ENCODE peak calls at places on chromosomes 16 and 17, in five cellular contexts. One of them, this sample, is unnamed.

GRCh38 chr16:88907768-88908167 is 41.3 kb upstream of the PABPN1L start:
- DNase-seq in GM12878: no peak
- DNase-seq in HepG2: no peak
- DNase-seq in K562: no peak
- DNase-seq in HEK293T: no peak
- DNase-seq in this sample: no peak

GRCh38 chr17:31488264-31488981 is 96.9 kb downstream of the RAB11FIP4 start:
- DNase-seq in HEK293T: no peak
- DNase-seq in GM12878: no peak
- DNase-seq in HepG2: no peak
- DNase-seq in K562: no peak
- DNase-seq in this sample: peak; percentile 68

GRCh38 chr16:55056585-55057520 is 126.2 kb downstream of the IRX5 start:
- DNase-seq in HEK293T: peak; percentile 47
- DNase-seq in GM12878: no peak
- DNase-seq in HepG2: no peak
- DNase-seq in K562: no peak
- DNase-seq in this sample: peak; percentile 87

GRCh38 chr17:81025065-81025751 is 9.7 kb upstream of the BAIAP2 start:
- DNase-seq in HepG2: no peak
- DNase-seq in GM12878: no peak
- DNase-seq in K562: no peak
- DNase-seq in HEK293T: no peak
- DNase-seq in this sample: no peak

GRCh38 chr17:17235212-17236174 is 1.5 kb downstream of the FLCN start:
- DNase-seq in HepG2: peak; percentile 22
- DNase-seq in HEK293T: peak; percentile 23
- DNase-seq in GM12878: no peak
- DNase-seq in K562: no peak
- DNase-seq in this sample: no peak

GRCh38 chr16:49857423-49858181 is 1.7 kb upstream of the ZNF423 start:
- DNase-seq in GM12878: no peak
- DNase-seq in HepG2: peak; percentile 32
- DNase-seq in HEK293T: peak; percentile 88
- DNase-seq in K562: peak; percentile 86
- DNase-seq in this sample: peak; percentile 86

GRCh38 chr16:66740533-66740932 is 10.9 kb downstream of the DYNC1LI2 start:
- DNase-seq in K562: peak; percentile 61
- DNase-seq in GM12878: no peak
- DNase-seq in HepG2: no peak
- DNase-seq in HEK293T: no peak
- DNase-seq in this sample: no peak

GRCh38 chr16:11379420-11379819 is 34.2 kb downstream of the RMI2 start:
- DNase-seq in HepG2: no peak
- DNase-seq in HEK293T: no peak
- DNase-seq in K562: no peak
- DNase-seq in GM12878: peak; percentile 71
- DNase-seq in this sample: no peak

GRCh38 chr17:2964028-2964356 is 99.4 kb downstream of the OR1D5 start:
- DNase-seq in K562: no peak
- DNase-seq in HEK293T: no peak
- DNase-seq in GM12878: no peak
- DNase-seq in HepG2: no peak
- DNase-seq in this sample: no peak

GRCh38 chr16:3935921-3936320 is 55.4 kb upstream of the CREBBP start:
- DNase-seq in K562: no peak
- DNase-seq in HEK293T: no peak
- DNase-seq in HepG2: no peak
- DNase-seq in GM12878: no peak
- DNase-seq in this sample: no peak

GRCh38 chr17:72588961-72589360 is 468.1 kb downstream of the SOX9 start:
- DNase-seq in HepG2: peak; percentile 67
- DNase-seq in HEK293T: no peak
- DNase-seq in GM12878: no peak
- DNase-seq in K562: no peak
- DNase-seq in this sample: no peak

GRCh38 chr16:87924041-87924851 is 12.1 kb downstream of the CA5A start:
- DNase-seq in GM12878: peak; percentile 16
- DNase-seq in HepG2: no peak
- DNase-seq in K562: no peak
- DNase-seq in HEK293T: no peak
- DNase-seq in this sample: no peak

GRCh38 chr17:9360610-9361571 is 214.7 kb downstream of the STX8 start:
- DNase-seq in HEK293T: no peak
- DNase-seq in HepG2: peak; percentile 90
- DNase-seq in GM12878: no peak
- DNase-seq in K562: no peak
- DNase-seq in this sample: no peak

GRCh38 chr17:49381033-49381432 is 19.0 kb upstream of the ZNF652 start:
- DNase-seq in HepG2: no peak
- DNase-seq in HEK293T: no peak
- DNase-seq in K562: no peak
- DNase-seq in GM12878: no peak
- DNase-seq in this sample: no peak

GRCh38 chr17:13583996-13584700 is 17.6 kb downstream of the HS3ST3A1 start:
- DNase-seq in K562: no peak
- DNase-seq in HEK293T: no peak
- DNase-seq in GM12878: no peak
- DNase-seq in HepG2: no peak
- DNase-seq in this sample: no peak

GRCh38 chr17:61409301-61410099 is 9.9 kb downstream of the TBX2 start:
- DNase-seq in HEK293T: peak; percentile 47
- DNase-seq in K562: peak; percentile 83
- DNase-seq in GM12878: no peak
- DNase-seq in HepG2: no peak
- DNase-seq in this sample: peak; percentile 73

GRCh38 chr17:27353469-27354050 is 59.6 kb downstream of the WSB1 start:
- DNase-seq in GM12878: peak; percentile 42
- DNase-seq in HEK293T: peak; percentile 89
- DNase-seq in K562: peak; percentile 97
- DNase-seq in HepG2: peak; percentile 87
- DNase-seq in this sample: peak; percentile 99

GRCh38 chr16:23836078-23836403 is 258 bp downstream of the PRKCB start:
- DNase-seq in HepG2: no peak
- DNase-seq in K562: no peak
- DNase-seq in HEK293T: no peak
- DNase-seq in GM12878: no peak
- DNase-seq in this sample: no peak

GRCh38 chr16:89744813-89745212 is 23.5 kb downstream of the ZNF276 start:
- DNase-seq in K562: no peak
- DNase-seq in GM12878: no peak
- DNase-seq in HEK293T: no peak
- DNase-seq in HepG2: no peak
- DNase-seq in this sample: no peak

GRCh38 chr17:49358638-49359247 is 3.3 kb downstream of the ZNF652 start:
- DNase-seq in HepG2: no peak
- DNase-seq in GM12878: peak; percentile 75
- DNase-seq in HEK293T: no peak
- DNase-seq in K562: no peak
- DNase-seq in this sample: no peak

DNA sequence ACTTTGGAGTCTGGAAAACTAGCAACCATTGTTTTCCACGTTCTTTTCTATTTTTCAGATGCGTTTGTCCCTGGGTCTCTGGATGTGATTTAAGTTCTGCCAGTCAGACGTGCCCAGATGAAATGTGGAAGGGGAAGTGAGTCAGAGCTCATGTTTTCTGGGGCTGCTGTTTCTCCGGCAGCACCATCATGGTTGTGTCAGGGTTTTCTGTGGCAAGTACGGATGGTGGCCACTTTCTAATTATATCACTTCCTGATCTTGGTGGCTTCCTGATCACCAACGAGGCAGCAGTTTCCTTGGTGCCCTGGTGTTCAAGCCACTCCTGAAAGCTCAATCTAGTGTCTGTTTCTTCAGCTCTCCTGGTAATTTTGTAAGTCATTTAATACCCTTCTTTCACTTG is 31.4 kb upstream of the PMFBP1 start:
- DNase-seq in HEK293T: no peak
- DNase-seq in HepG2: no peak
- DNase-seq in K562: no peak
- DNase-seq in GM12878: peak; percentile 49
- DNase-seq in this sample: no peak
- TF ChIP-seq FOXM1 in HEK293T: no peak
- TF ChIP-seq FOXM1 in HepG2: no peak
- TF ChIP-seq FOXM1 in K562: no peak
- TF ChIP-seq FOXM1 in GM12878: no peak
- TF ChIP-seq FOXM1 in this sample: no peak

DNA sequence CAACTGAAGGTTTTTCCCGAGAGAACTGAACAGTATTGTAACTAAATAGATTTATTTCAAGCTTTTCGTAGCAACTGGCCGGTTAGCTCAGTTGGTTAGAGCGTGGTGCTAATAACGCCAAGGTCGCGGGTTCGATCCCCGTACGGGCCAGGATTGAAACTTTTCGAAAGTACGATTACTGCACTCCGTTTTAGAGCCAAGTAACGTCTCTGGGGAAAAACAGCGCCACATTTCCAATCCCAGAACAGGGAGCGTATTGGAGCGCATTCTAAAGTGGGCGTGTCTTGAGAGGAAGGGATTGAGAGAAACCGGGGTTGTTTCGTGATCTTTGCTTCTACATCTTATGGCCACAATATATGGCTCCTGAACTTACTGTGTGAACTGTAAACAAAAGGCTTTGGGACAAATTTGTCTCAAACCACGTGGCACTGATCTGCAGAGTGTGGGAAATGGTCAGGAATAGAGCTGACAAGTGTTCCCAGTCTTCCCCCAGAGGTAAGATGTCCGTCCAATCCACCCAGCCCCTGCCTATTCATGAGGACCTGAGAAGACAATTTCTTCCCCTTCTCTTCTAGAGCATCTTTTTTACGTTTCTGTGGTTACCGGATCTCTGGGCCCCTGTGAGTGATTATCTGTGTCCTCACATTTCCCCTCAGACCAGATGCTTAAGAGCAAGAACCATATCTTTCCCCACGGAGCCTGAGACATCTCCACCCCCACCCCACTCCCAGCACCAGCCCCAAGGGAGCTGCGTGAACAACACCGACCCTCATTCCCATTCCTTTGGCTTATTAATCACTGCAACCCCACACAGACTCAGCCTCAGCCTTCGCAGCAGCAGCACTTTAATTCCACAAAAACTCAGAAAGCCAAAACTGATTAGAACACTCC is 2.2 kb downstream of the BORCS6 start:
- DNase-seq in K562: peak; percentile 77
- DNase-seq in HEK293T: peak; percentile 75
- DNase-seq in GM12878: peak; percentile 97
- DNase-seq in HepG2: peak; percentile 99
- DNase-seq in this sample: peak; percentile 79
- TF ChIP-seq FOXM1 in K562: peak; percentile 85
- TF ChIP-seq FOXM1 in HEK293T: no peak
- TF ChIP-seq FOXM1 in GM12878: peak; percentile 79
- TF ChIP-seq FOXM1 in HepG2: no peak
- TF ChIP-seq FOXM1 in this sample: no peak

GRCh38 chr16:78105517-78105916 is 6.1 kb downstream of the WWOX start:
- DNase-seq in K562: no peak
- DNase-seq in GM12878: no peak
- DNase-seq in HEK293T: no peak
- DNase-seq in HepG2: no peak
- DNase-seq in this sample: no peak

GRCh38 chr16:78102122-78102660 is 2.7 kb downstream of the WWOX start:
- DNase-seq in K562: no peak
- DNase-seq in HEK293T: no peak
- DNase-seq in GM12878: no peak
- DNase-seq in HepG2: no peak
- DNase-seq in this sample: no peak

GRCh38 chr16:78102865-78103264 is 3.4 kb downstream of the WWOX start:
- DNase-seq in HepG2: no peak
- DNase-seq in HEK293T: no peak
- DNase-seq in GM12878: no peak
- DNase-seq in K562: no peak
- DNase-seq in this sample: no peak

GRCh38 chr16:78108451-78108850 is 9.0 kb downstream of the WWOX start:
- DNase-seq in HEK293T: no peak
- DNase-seq in GM12878: no peak
- DNase-seq in K562: no peak
- DNase-seq in HepG2: no peak
- DNase-seq in this sample: no peak

DNA sequence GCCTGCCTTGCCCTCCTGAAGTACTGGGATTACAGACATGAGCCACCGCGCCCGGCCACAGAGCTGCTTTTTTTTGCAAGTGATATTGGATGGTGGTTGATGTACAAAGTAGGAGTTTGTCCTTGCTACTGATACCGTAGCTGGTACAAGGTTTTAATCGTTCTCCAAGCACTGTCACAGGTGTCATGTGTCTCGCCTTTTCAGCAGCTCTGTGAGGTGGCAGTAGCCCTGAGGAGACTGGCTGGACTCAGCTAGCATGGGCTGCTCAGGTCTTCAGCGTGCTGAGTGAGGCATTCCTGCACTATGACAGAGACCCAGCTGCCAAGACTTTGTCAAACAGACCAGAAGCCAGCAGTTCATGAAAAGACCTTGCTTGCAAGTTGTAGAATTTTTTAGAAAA is 7.2 kb downstream of the WWOX start:
- DNase-seq in HepG2: no peak
- DNase-seq in HEK293T: no peak
- DNase-seq in K562: no peak
- DNase-seq in GM12878: no peak
- DNase-seq in this sample: no peak
- TF ChIP-seq FOXM1 in HepG2: no peak
- TF ChIP-seq FOXM1 in HEK293T: no peak
- TF ChIP-seq FOXM1 in K562: no peak
- TF ChIP-seq FOXM1 in GM12878: no peak
- TF ChIP-seq FOXM1 in this sample: no peak

DNA sequence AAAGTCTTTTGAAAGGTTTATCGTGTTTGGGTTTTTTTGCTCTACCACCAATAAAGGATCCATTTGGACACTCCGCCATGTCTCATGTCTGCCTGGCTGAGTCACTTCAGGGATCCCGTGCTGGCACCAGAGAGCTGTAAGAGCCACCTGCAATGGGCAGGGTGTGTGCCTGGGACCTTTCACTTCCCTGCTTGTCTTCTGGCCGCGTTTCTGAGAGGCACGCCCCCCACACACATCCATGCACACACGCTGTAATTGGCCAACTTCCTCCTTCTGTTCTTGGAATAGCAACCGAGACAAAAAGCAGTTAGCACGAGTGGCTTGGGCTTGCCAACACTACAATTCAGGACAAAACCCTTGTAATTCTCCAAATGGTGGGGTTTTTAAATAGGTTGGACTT is 9.8 kb upstream of the SOST start:
- DNase-seq in GM12878: no peak
- DNase-seq in HepG2: no peak
- DNase-seq in K562: no peak
- DNase-seq in HEK293T: no peak
- DNase-seq in this sample: no peak
- TF ChIP-seq FOXM1 in GM12878: no peak
- TF ChIP-seq FOXM1 in HepG2: no peak
- TF ChIP-seq FOXM1 in K562: no peak
- TF ChIP-seq FOXM1 in HEK293T: no peak
- TF ChIP-seq FOXM1 in this sample: no peak